ENCODE peak calls at places on chromosomes 12 and 14, in five cellular contexts. One of them, this sample, is unnamed.
A peak's percentile ranks its signal among the peaks of the same experiment; 100 is the strongest.

GRCh38 chr14:74673768-74674167 is 39.1 kb downstream of the AREL1 start:
- DNase-seq in gastrocnemius medialis: no peak
- DNase-seq in tibial nerve: no peak
- DNase-seq in GM06990: no peak
- DNase-seq in heart right ventricle: no peak
- DNase-seq in this sample: no peak

GRCh38 chr14:89773644-89774316 is 180.8 kb downstream of the EFCAB11 start:
- DNase-seq in gastrocnemius medialis: peak; percentile 65
- DNase-seq in tibial nerve: no peak
- DNase-seq in GM06990: peak; percentile 83
- DNase-seq in heart right ventricle: no peak
- DNase-seq in this sample: no peak

GRCh38 chr12:104957388-104958008 is 592 bp downstream of the SLC41A2 start:
- DNase-seq in gastrocnemius medialis: no peak
- DNase-seq in tibial nerve: no peak
- DNase-seq in GM06990: no peak
- DNase-seq in heart right ventricle: peak; percentile 12
- DNase-seq in this sample: no peak

GRCh38 chr12:132137483-132138125 is 6.5 kb downstream of the DDX51 start:
- DNase-seq in gastrocnemius medialis: no peak
- DNase-seq in tibial nerve: no peak
- DNase-seq in GM06990: no peak
- DNase-seq in heart right ventricle: no peak
- DNase-seq in this sample: no peak

GRCh38 chr12:40376533-40377267 is 151.9 kb downstream of the LRRK2 start:
- DNase-seq in gastrocnemius medialis: no peak
- DNase-seq in tibial nerve: no peak
- DNase-seq in GM06990: peak; percentile 9
- DNase-seq in heart right ventricle: no peak
- DNase-seq in this sample: no peak

GRCh38 chr12:52155048-52155868 is 36.6 kb downstream of the KRT80 start:
- DNase-seq in gastrocnemius medialis: no peak
- DNase-seq in tibial nerve: no peak
- DNase-seq in GM06990: no peak
- DNase-seq in heart right ventricle: no peak
- DNase-seq in this sample: peak; percentile 22

GRCh38 chr12:58557646-58558045 is 362.7 kb downstream of the LRIG3 start:
- DNase-seq in gastrocnemius medialis: no peak
- DNase-seq in tibial nerve: no peak
- DNase-seq in GM06990: no peak
- DNase-seq in heart right ventricle: no peak
- DNase-seq in this sample: peak; percentile 51

GRCh38 chr14:36300337-36300736 is 20.1 kb downstream of the MBIP start:
- DNase-seq in gastrocnemius medialis: no peak
- DNase-seq in tibial nerve: no peak
- DNase-seq in GM06990: peak; percentile 58
- DNase-seq in heart right ventricle: no peak
- DNase-seq in this sample: peak; percentile 55

GRCh38 chr14:90621205-90621600 is 195.0 kb downstream of the TTC7B start:
- DNase-seq in gastrocnemius medialis: no peak
- DNase-seq in tibial nerve: no peak
- DNase-seq in GM06990: no peak
- DNase-seq in heart right ventricle: no peak
- DNase-seq in this sample: no peak

GRCh38 chr12:48969847-48970701 is 1.5 kb downstream of the WNT10B start:
- DNase-seq in gastrocnemius medialis: no peak
- DNase-seq in tibial nerve: no peak
- DNase-seq in GM06990: peak; percentile 63
- DNase-seq in heart right ventricle: no peak
- DNase-seq in this sample: no peak

GRCh38 chr12:26010293-26010821 is 51.9 kb downstream of the RASSF8 start:
- DNase-seq in gastrocnemius medialis: no peak
- DNase-seq in tibial nerve: no peak
- DNase-seq in GM06990: no peak
- DNase-seq in heart right ventricle: no peak
- DNase-seq in this sample: peak; percentile 43

GRCh38 chr14:94548131-94548998 is 12.9 kb upstream of the SERPINA4 start:
- DNase-seq in gastrocnemius medialis: no peak
- DNase-seq in tibial nerve: no peak
- DNase-seq in GM06990: no peak
- DNase-seq in heart right ventricle: no peak
- DNase-seq in this sample: no peak

GRCh38 chr12:17411662-17412061 is 678.3 kb downstream of the RERGL start:
- DNase-seq in gastrocnemius medialis: no peak
- DNase-seq in tibial nerve: no peak
- DNase-seq in GM06990: no peak
- DNase-seq in heart right ventricle: no peak
- DNase-seq in this sample: no peak

GRCh38 chr12:94186461-94187237 is 38.3 kb downstream of the PLXNC1 start:
- DNase-seq in gastrocnemius medialis: peak; percentile 18
- DNase-seq in tibial nerve: peak; percentile 56
- DNase-seq in GM06990: no peak
- DNase-seq in heart right ventricle: no peak
- DNase-seq in this sample: peak; percentile 55
- H3K4me3 ChIP-seq in gastrocnemius medialis: no peak overlapping the region
- H3K4me3 ChIP-seq in tibial nerve: no peak overlapping the region
- H3K4me3 ChIP-seq in GM06990: no peak overlapping the region
- H3K4me3 ChIP-seq in heart right ventricle: peak overlapping the region; percentile 14
- H3K4me3 ChIP-seq in this sample: peak overlapping the region; percentile 29

GRCh38 chr14:22185191-22185590 is 403.8 kb downstream of the DAD1 start:
- DNase-seq in gastrocnemius medialis: no peak
- DNase-seq in tibial nerve: no peak
- DNase-seq in GM06990: no peak
- DNase-seq in heart right ventricle: no peak
- DNase-seq in this sample: peak; percentile 42
- TF ChIP-seq CTCF in gastrocnemius medialis: no peak
- TF ChIP-seq CTCF in tibial nerve: no peak
- TF ChIP-seq CTCF in GM06990: no peak
- TF ChIP-seq CTCF in heart right ventricle: no peak
- TF ChIP-seq CTCF in this sample: no peak

GRCh38 chr14:64628940-64629403 is 75.3 kb upstream of the PLEKHG3 start:
- DNase-seq in gastrocnemius medialis: no peak
- DNase-seq in tibial nerve: no peak
- DNase-seq in GM06990: no peak
- DNase-seq in heart right ventricle: no peak
- DNase-seq in this sample: peak; percentile 88

GRCh38 chr14:64620910-64621309 is 71.1 kb downstream of the PPP1R36 start:
- DNase-seq in gastrocnemius medialis: no peak
- DNase-seq in tibial nerve: no peak
- DNase-seq in GM06990: no peak
- DNase-seq in heart right ventricle: no peak
- DNase-seq in this sample: no peak

GRCh38 chr14:64625363-64626232 is 75.8 kb downstream of the PPP1R36 start:
- DNase-seq in gastrocnemius medialis: no peak
- DNase-seq in tibial nerve: no peak
- DNase-seq in GM06990: no peak
- DNase-seq in heart right ventricle: no peak
- DNase-seq in this sample: no peak

DNA sequence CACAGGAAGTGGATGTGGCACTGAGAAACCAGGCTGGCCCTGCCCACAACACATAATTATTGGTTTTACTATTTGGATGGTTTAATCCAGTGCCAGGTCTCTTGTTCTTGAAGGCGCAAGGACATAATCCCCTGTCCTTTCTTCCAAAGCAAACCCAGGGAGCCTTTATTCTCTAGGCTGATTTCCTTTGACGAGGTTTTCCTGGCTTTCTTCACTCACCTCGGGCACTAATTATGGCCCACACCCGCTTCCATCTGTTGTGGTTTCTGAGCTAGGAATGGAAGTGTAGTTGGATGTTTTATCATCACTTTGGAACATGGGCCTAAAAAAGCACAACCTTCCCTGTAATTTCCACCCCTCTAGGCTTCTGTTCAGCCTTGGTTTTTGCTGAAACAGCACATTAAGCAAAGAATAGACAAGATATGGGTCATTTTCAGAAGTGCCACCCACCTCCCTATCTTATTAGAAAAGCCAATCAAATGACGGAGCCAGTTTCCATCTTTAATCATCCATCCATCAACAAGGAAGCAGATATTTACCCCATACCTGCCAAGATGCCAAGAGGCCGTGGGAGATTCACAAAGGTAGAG is 73.9 kb downstream of the PPP1R36 start:
- DNase-seq in gastrocnemius medialis: no peak
- DNase-seq in tibial nerve: no peak
- DNase-seq in GM06990: no peak
- DNase-seq in heart right ventricle: no peak
- DNase-seq in this sample: no peak
- H3K4me3 ChIP-seq in gastrocnemius medialis: no peak overlapping the region
- H3K4me3 ChIP-seq in tibial nerve: no peak overlapping the region
- H3K4me3 ChIP-seq in GM06990: no peak overlapping the region
- H3K4me3 ChIP-seq in heart right ventricle: no peak overlapping the region
- H3K4me3 ChIP-seq in this sample: no peak overlapping the region

GRCh38 chr12:53950441-53950781 is 4.3 kb upstream of the HOXC12 start:
- DNase-seq in gastrocnemius medialis: no peak
- DNase-seq in tibial nerve: no peak
- DNase-seq in GM06990: no peak
- DNase-seq in heart right ventricle: no peak
- DNase-seq in this sample: no peak
- TF ChIP-seq CTCF in gastrocnemius medialis: no peak
- TF ChIP-seq CTCF in tibial nerve: no peak
- TF ChIP-seq CTCF in GM06990: no peak
- TF ChIP-seq CTCF in heart right ventricle: no peak
- TF ChIP-seq CTCF in this sample: no peak

This sample was measured in fibroblast of mammary gland.